ENCODE peak calls at places on chromosomes 16 and 17, in ten cellular contexts. One of them, this sample, is unnamed.

GRCh38 chr17:19716108-19717030 is at the start of gene SLC47A2:
- DNase-seq in substantia nigra: no peak
- DNase-seq in KBM-7: no peak
- DNase-seq in globus pallidus: peak
- DNase-seq in AG08395: no peak
- DNase-seq in NCI-H1436 treated with DMSO at 0.1 percent for 48 hours: no peak
- DNase-seq in neural progenitor cell: peak
- DNase-seq in omental fat pad: no peak
- DNase-seq in nephron progenitor cell: no peak
- DNase-seq in fibroblast of lung: peak
- DNase-seq in this sample: no peak

GRCh38 chr16:80913397-80913796 is 93.3 kb downstream of the CMC2 start:
- DNase-seq in substantia nigra: no peak
- DNase-seq in KBM-7: no peak
- DNase-seq in globus pallidus: no peak
- DNase-seq in AG08395: no peak
- DNase-seq in NCI-H1436 treated with DMSO at 0.1 percent for 48 hours: no peak
- DNase-seq in neural progenitor cell: no peak
- DNase-seq in omental fat pad: no peak
- DNase-seq in nephron progenitor cell: no peak
- DNase-seq in fibroblast of lung: no peak
- DNase-seq in this sample: no peak

GRCh38 chr17:51152766-51153209 is 571 bp upstream of the NME1 start:
- DNase-seq in substantia nigra: no peak
- DNase-seq in KBM-7: no peak
- DNase-seq in globus pallidus: no peak
- DNase-seq in AG08395: no peak
- DNase-seq in NCI-H1436 treated with DMSO at 0.1 percent for 48 hours: no peak
- DNase-seq in neural progenitor cell: no peak
- DNase-seq in omental fat pad: no peak
- DNase-seq in nephron progenitor cell: no peak
- DNase-seq in fibroblast of lung: peak
- DNase-seq in this sample: no peak

GRCh38 chr17:79907855-79908254 is 68.6 kb upstream of the CBX4 start:
- DNase-seq in substantia nigra: no peak
- DNase-seq in KBM-7: no peak
- DNase-seq in globus pallidus: no peak
- DNase-seq in AG08395: no peak
- DNase-seq in NCI-H1436 treated with DMSO at 0.1 percent for 48 hours: no peak
- DNase-seq in neural progenitor cell: peak
- DNase-seq in omental fat pad: no peak
- DNase-seq in nephron progenitor cell: no peak
- DNase-seq in fibroblast of lung: no peak
- DNase-seq in this sample: no peak

GRCh38 chr17:63675231-63675606 is 24.7 kb downstream of the LIMD2 start:
- DNase-seq in substantia nigra: no peak
- DNase-seq in KBM-7: no peak
- DNase-seq in globus pallidus: no peak
- DNase-seq in AG08395: no peak
- DNase-seq in NCI-H1436 treated with DMSO at 0.1 percent for 48 hours: no peak
- DNase-seq in neural progenitor cell: no peak
- DNase-seq in omental fat pad: no peak
- DNase-seq in nephron progenitor cell: no peak
- DNase-seq in fibroblast of lung: no peak
- DNase-seq in this sample: peak

GRCh38 chr17:66054242-66054641 is 137.7 kb downstream of the CEP112 start:
- DNase-seq in substantia nigra: no peak
- DNase-seq in KBM-7: no peak
- DNase-seq in globus pallidus: no peak
- DNase-seq in AG08395: no peak
- DNase-seq in NCI-H1436 treated with DMSO at 0.1 percent for 48 hours: no peak
- DNase-seq in neural progenitor cell: no peak
- DNase-seq in omental fat pad: no peak
- DNase-seq in nephron progenitor cell: no peak
- DNase-seq in fibroblast of lung: no peak
- DNase-seq in this sample: no peak

GRCh38 chr17:1607971-1608320 is 20.7 kb downstream of the SLC43A2 start:
- DNase-seq in substantia nigra: no peak
- DNase-seq in KBM-7: no peak
- DNase-seq in globus pallidus: no peak
- DNase-seq in AG08395: no peak
- DNase-seq in NCI-H1436 treated with DMSO at 0.1 percent for 48 hours: no peak
- DNase-seq in neural progenitor cell: no peak
- DNase-seq in omental fat pad: no peak
- DNase-seq in nephron progenitor cell: no peak
- DNase-seq in fibroblast of lung: no peak
- DNase-seq in this sample: peak

GRCh38 chr16:85171809-85172464 is 59.7 kb upstream of the CIBAR2 start:
- DNase-seq in substantia nigra: no peak
- DNase-seq in KBM-7: peak
- DNase-seq in globus pallidus: no peak
- DNase-seq in AG08395: peak
- DNase-seq in NCI-H1436 treated with DMSO at 0.1 percent for 48 hours: no peak
- DNase-seq in neural progenitor cell: no peak
- DNase-seq in omental fat pad: no peak
- DNase-seq in nephron progenitor cell: no peak
- DNase-seq in fibroblast of lung: no peak
- DNase-seq in this sample: no peak

GRCh38 chr16:80680839-80681238 is 123.6 kb downstream of the CDYL2 start:
- DNase-seq in substantia nigra: no peak
- DNase-seq in KBM-7: no peak
- DNase-seq in globus pallidus: no peak
- DNase-seq in AG08395: no peak
- DNase-seq in NCI-H1436 treated with DMSO at 0.1 percent for 48 hours: no peak
- DNase-seq in neural progenitor cell: no peak
- DNase-seq in omental fat pad: no peak
- DNase-seq in nephron progenitor cell: no peak
- DNase-seq in fibroblast of lung: no peak
- DNase-seq in this sample: no peak

GRCh38 chr17:7251330-7252175 is at the start of gene CTDNEP1:
- DNase-seq in substantia nigra: peak
- DNase-seq in KBM-7: no peak
- DNase-seq in globus pallidus: peak
- DNase-seq in AG08395: peak
- DNase-seq in NCI-H1436 treated with DMSO at 0.1 percent for 48 hours: peak
- DNase-seq in neural progenitor cell: peak
- DNase-seq in omental fat pad: peak
- DNase-seq in nephron progenitor cell: peak
- DNase-seq in fibroblast of lung: peak
- DNase-seq in this sample: peak

GRCh38 chr16:81548901-81549546 is 104.4 kb downstream of the CMIP start:
- DNase-seq in substantia nigra: no peak
- DNase-seq in KBM-7: no peak
- DNase-seq in globus pallidus: no peak
- DNase-seq in AG08395: no peak
- DNase-seq in NCI-H1436 treated with DMSO at 0.1 percent for 48 hours: no peak
- DNase-seq in neural progenitor cell: no peak
- DNase-seq in omental fat pad: no peak
- DNase-seq in nephron progenitor cell: no peak
- DNase-seq in fibroblast of lung: no peak
- DNase-seq in this sample: no peak

GRCh38 chr17:4409659-4410058 is 24.1 kb upstream of the SPNS3 start:
- DNase-seq in substantia nigra: no peak
- DNase-seq in KBM-7: no peak
- DNase-seq in globus pallidus: no peak
- DNase-seq in AG08395: no peak
- DNase-seq in NCI-H1436 treated with DMSO at 0.1 percent for 48 hours: no peak
- DNase-seq in neural progenitor cell: no peak
- DNase-seq in omental fat pad: no peak
- DNase-seq in nephron progenitor cell: no peak
- DNase-seq in fibroblast of lung: no peak
- DNase-seq in this sample: no peak

GRCh38 chr16:56603589-56603988 is 4.8 kb upstream of the MT2A start:
- DNase-seq in substantia nigra: no peak
- DNase-seq in KBM-7: peak
- DNase-seq in globus pallidus: peak
- DNase-seq in AG08395: peak
- DNase-seq in NCI-H1436 treated with DMSO at 0.1 percent for 48 hours: no peak
- DNase-seq in neural progenitor cell: peak
- DNase-seq in omental fat pad: no peak
- DNase-seq in nephron progenitor cell: no peak
- DNase-seq in fibroblast of lung: peak
- DNase-seq in this sample: peak

GRCh38 chr17:8488931-8489330 is 53.2 kb downstream of the NDEL1 start:
- DNase-seq in substantia nigra: no peak
- DNase-seq in KBM-7: no peak
- DNase-seq in globus pallidus: no peak
- DNase-seq in AG08395: peak
- DNase-seq in NCI-H1436 treated with DMSO at 0.1 percent for 48 hours: no peak
- DNase-seq in neural progenitor cell: no peak
- DNase-seq in omental fat pad: no peak
- DNase-seq in nephron progenitor cell: no peak
- DNase-seq in fibroblast of lung: peak
- DNase-seq in this sample: no peak

GRCh38 chr17:31442860-31443259 is 51.4 kb downstream of the RAB11FIP4 start:
- DNase-seq in substantia nigra: no peak
- DNase-seq in KBM-7: no peak
- DNase-seq in globus pallidus: no peak
- DNase-seq in AG08395: peak
- DNase-seq in NCI-H1436 treated with DMSO at 0.1 percent for 48 hours: no peak
- DNase-seq in neural progenitor cell: no peak
- DNase-seq in omental fat pad: no peak
- DNase-seq in nephron progenitor cell: no peak
- DNase-seq in fibroblast of lung: no peak
- DNase-seq in this sample: no peak

GRCh38 chr16:2076072-2076865 is 28.5 kb downstream of the TSC2 start:
- DNase-seq in substantia nigra: no peak
- DNase-seq in KBM-7: no peak
- DNase-seq in globus pallidus: no peak
- DNase-seq in AG08395: no peak
- DNase-seq in NCI-H1436 treated with DMSO at 0.1 percent for 48 hours: no peak
- DNase-seq in neural progenitor cell: no peak
- DNase-seq in omental fat pad: no peak
- DNase-seq in nephron progenitor cell: no peak
- DNase-seq in fibroblast of lung: no peak
- DNase-seq in this sample: no peak

GRCh38 chr16:3235856-3236669 is 1.1 kb upstream of the ZNF200 start:
- DNase-seq in substantia nigra: no peak
- DNase-seq in KBM-7: no peak
- DNase-seq in globus pallidus: no peak
- DNase-seq in AG08395: no peak
- DNase-seq in NCI-H1436 treated with DMSO at 0.1 percent for 48 hours: no peak
- DNase-seq in neural progenitor cell: peak
- DNase-seq in omental fat pad: no peak
- DNase-seq in nephron progenitor cell: peak
- DNase-seq in fibroblast of lung: no peak
- DNase-seq in this sample: peak

GRCh38 chr17:55410722-55411462 is 10.7 kb downstream of the MMD start:
- DNase-seq in substantia nigra: no peak
- DNase-seq in KBM-7: no peak
- DNase-seq in globus pallidus: no peak
- DNase-seq in AG08395: no peak
- DNase-seq in NCI-H1436 treated with DMSO at 0.1 percent for 48 hours: no peak
- DNase-seq in neural progenitor cell: no peak
- DNase-seq in omental fat pad: no peak
- DNase-seq in nephron progenitor cell: no peak
- DNase-seq in fibroblast of lung: no peak
- DNase-seq in this sample: no peak

GRCh38 chr16:58563775-58564174 is 48.5 kb downstream of the SETD6 start:
- DNase-seq in substantia nigra: no peak
- DNase-seq in KBM-7: no peak
- DNase-seq in globus pallidus: no peak
- DNase-seq in AG08395: no peak
- DNase-seq in NCI-H1436 treated with DMSO at 0.1 percent for 48 hours: no peak
- DNase-seq in neural progenitor cell: no peak
- DNase-seq in omental fat pad: no peak
- DNase-seq in nephron progenitor cell: no peak
- DNase-seq in fibroblast of lung: no peak
- DNase-seq in this sample: peak

GRCh38 chr17:39393732-39394131 is 7.7 kb downstream of the FBXL20 start:
- DNase-seq in substantia nigra: no peak
- DNase-seq in KBM-7: no peak
- DNase-seq in globus pallidus: no peak
- DNase-seq in AG08395: no peak
- DNase-seq in NCI-H1436 treated with DMSO at 0.1 percent for 48 hours: no peak
- DNase-seq in neural progenitor cell: no peak
- DNase-seq in omental fat pad: no peak
- DNase-seq in nephron progenitor cell: no peak
- DNase-seq in fibroblast of lung: peak
- DNase-seq in this sample: no peak

GRCh38 chr16:17359778-17360177 is 111.0 kb downstream of the XYLT1 start:
- DNase-seq in substantia nigra: no peak
- DNase-seq in KBM-7: peak
- DNase-seq in globus pallidus: peak
- DNase-seq in AG08395: peak
- DNase-seq in NCI-H1436 treated with DMSO at 0.1 percent for 48 hours: no peak
- DNase-seq in neural progenitor cell: no peak
- DNase-seq in omental fat pad: no peak
- DNase-seq in nephron progenitor cell: no peak
- DNase-seq in fibroblast of lung: peak
- DNase-seq in this sample: no peak

GRCh38 chr16:80197790-80198201 is 343.0 kb upstream of the DYNLRB2 start:
- DNase-seq in substantia nigra: no peak
- DNase-seq in KBM-7: no peak
- DNase-seq in globus pallidus: no peak
- DNase-seq in AG08395: peak
- DNase-seq in NCI-H1436 treated with DMSO at 0.1 percent for 48 hours: no peak
- DNase-seq in neural progenitor cell: no peak
- DNase-seq in omental fat pad: no peak
- DNase-seq in nephron progenitor cell: no peak
- DNase-seq in fibroblast of lung: peak
- DNase-seq in this sample: no peak

GRCh38 chr17:52170963-52171572 is 12.6 kb upstream of the CA10 start:
- DNase-seq in substantia nigra: no peak
- DNase-seq in KBM-7: peak
- DNase-seq in globus pallidus: no peak
- DNase-seq in AG08395: no peak
- DNase-seq in NCI-H1436 treated with DMSO at 0.1 percent for 48 hours: no peak
- DNase-seq in neural progenitor cell: peak
- DNase-seq in omental fat pad: no peak
- DNase-seq in nephron progenitor cell: peak
- DNase-seq in fibroblast of lung: no peak
- DNase-seq in this sample: peak

GRCh38 chr17:45366049-45366448 is 49.2 kb upstream of the MAP3K14 start:
- DNase-seq in substantia nigra: no peak
- DNase-seq in KBM-7: no peak
- DNase-seq in globus pallidus: no peak
- DNase-seq in AG08395: no peak
- DNase-seq in NCI-H1436 treated with DMSO at 0.1 percent for 48 hours: no peak
- DNase-seq in neural progenitor cell: no peak
- DNase-seq in omental fat pad: no peak
- DNase-seq in nephron progenitor cell: no peak
- DNase-seq in fibroblast of lung: no peak
- DNase-seq in this sample: no peak

GRCh38 chr16:86898386-86898785 is 320.0 kb downstream of the FOXL1 start:
- DNase-seq in substantia nigra: no peak
- DNase-seq in KBM-7: no peak
- DNase-seq in globus pallidus: no peak
- DNase-seq in AG08395: no peak
- DNase-seq in NCI-H1436 treated with DMSO at 0.1 percent for 48 hours: no peak
- DNase-seq in neural progenitor cell: no peak
- DNase-seq in omental fat pad: no peak
- DNase-seq in nephron progenitor cell: no peak
- DNase-seq in fibroblast of lung: no peak
- DNase-seq in this sample: no peak

GRCh38 chr17:7834554-7834890 is 505 bp downstream of the KDM6B start:
- DNase-seq in substantia nigra: no peak
- DNase-seq in KBM-7: no peak
- DNase-seq in globus pallidus: no peak
- DNase-seq in AG08395: no peak
- DNase-seq in NCI-H1436 treated with DMSO at 0.1 percent for 48 hours: no peak
- DNase-seq in neural progenitor cell: no peak
- DNase-seq in omental fat pad: no peak
- DNase-seq in nephron progenitor cell: peak
- DNase-seq in fibroblast of lung: no peak
- DNase-seq in this sample: peak

GRCh38 chr16:29320274-29320999 is 86.1 kb downstream of the NPIPB11 start:
- DNase-seq in substantia nigra: no peak
- DNase-seq in KBM-7: no peak
- DNase-seq in globus pallidus: no peak
- DNase-seq in AG08395: no peak
- DNase-seq in NCI-H1436 treated with DMSO at 0.1 percent for 48 hours: no peak
- DNase-seq in neural progenitor cell: no peak
- DNase-seq in omental fat pad: no peak
- DNase-seq in nephron progenitor cell: no peak
- DNase-seq in fibroblast of lung: no peak
- DNase-seq in this sample: no peak

GRCh38 chr17:71117461-71117860 is 948.1 kb downstream of the KCNJ2 start:
- DNase-seq in substantia nigra: no peak
- DNase-seq in KBM-7: no peak
- DNase-seq in globus pallidus: no peak
- DNase-seq in AG08395: no peak
- DNase-seq in NCI-H1436 treated with DMSO at 0.1 percent for 48 hours: no peak
- DNase-seq in neural progenitor cell: peak
- DNase-seq in omental fat pad: no peak
- DNase-seq in nephron progenitor cell: no peak
- DNase-seq in fibroblast of lung: peak
- DNase-seq in this sample: no peak